ENCODE peak calls at places on chromosomes 11 and 22, in six cellular contexts. Z, O, I, G, Q and C are unnamed samples.

GRCh38 chr11:2588809-2589537 is 110.8 kb downstream of the KCNQ1OT1 start:
- DNase-seq in Z (no peak), Q (no peak), I (no peak), G (peak; percentile 1), O (no peak), C (no peak)

GRCh38 chr22:26259510-26259909 is 90.2 kb downstream of the SEZ6L start:
- DNase-seq in Q (peak; percentile 58), I (no peak), Z (no peak), O (peak; percentile 8), G (peak; percentile 46), C (peak; percentile 89)

GRCh38 chr11:125164091-125164421 is 495 bp upstream of the PKNOX2 start:
- DNase-seq in Q (no peak), O (no peak), I (no peak), G (no peak), Z (no peak), C (no peak)

GRCh38 chr11:46983598-46983997 is 47.0 kb downstream of the CSTPP1 start:
- DNase-seq in Q (no peak), G (no peak), O (peak; percentile 23), I (no peak), Z (no peak), C (no peak)

GRCh38 chr11:66542362-66542761 is 3.5 kb downstream of the ZDHHC24 start:
- DNase-seq in I (no peak), Q (peak; percentile 26), O (no peak), Z (no peak), G (peak; percentile 34), C (no peak)

GRCh38 chr22:41919357-41920224 is 4.7 kb upstream of the SHISA8 start:
- DNase-seq in G (peak; percentile 54), I (no peak), O (no peak), Q (peak; percentile 53), Z (no peak), C (peak; percentile 85)

GRCh38 chr22:43743929-43744643 is 68.0 kb downstream of the EFCAB6 start:
- DNase-seq in O (no peak), I (no peak), Z (no peak), G (no peak), Q (no peak), C (no peak)

GRCh38 chr22:25097006-25097405 is 102.7 kb upstream of the CRYBB3 start:
- DNase-seq in Z (no peak), G (no peak), I (no peak), Q (no peak), O (no peak), C (no peak)

GRCh38 chr22:47290706-47291430 is 528.4 kb downstream of the TBC1D22A start:
- DNase-seq in I (no peak), O (no peak), G (no peak), Z (no peak), Q (no peak), C (no peak)

GRCh38 chr11:127247261-127247660 is 246.7 kb upstream of the KIRREL3 start:
- DNase-seq in I (no peak), O (no peak), Q (no peak), Z (no peak), G (peak; percentile 78), C (peak; percentile 5)

GRCh38 chr11:33779849-33780528 is 5.7 kb upstream of the FBXO3 start:
- DNase-seq in I (no peak), G (peak; percentile 56), O (no peak), Z (no peak), Q (peak; percentile 93), C (peak; percentile 41)

GRCh38 chr22:48490513-48491411 is 1336.9 kb downstream of the BRD1 start:
- DNase-seq in Q (peak; percentile 35), Z (no peak), I (peak; percentile 13), O (no peak), G (peak; percentile 9), C (peak; percentile 33)